ENCODE peak calls at places on chromosome 17, in nine cellular contexts. S, X, T, D, J, H, C, R and K are unnamed samples.

GRCh38 chr17:40509626-40510327 is 8.4 kb upstream of the TNS4 start:
- DNase-seq in R (no peak), C (no peak), D (no peak), T (no peak), S (no peak), J (no peak), H (no peak), X (no peak), K (no peak)

GRCh38 chr17:39963826-39964225 is 1.0 kb downstream of the GSDMA start:
- DNase-seq in J (no peak), C (no peak), X (no peak), D (no peak), H (no peak), S (no peak), R (no peak), T (no peak), K (no peak)

GRCh38 chr17:6574689-6575595 is 18.6 kb upstream of the PITPNM3 start:
- DNase-seq in H (peak; percentile 36), R (no peak), J (no peak), T (no peak), C (peak; percentile 76), X (no peak), S (peak; percentile 33), D (peak; percentile 89), K (peak; percentile 63)

GRCh38 chr17:41919165-41919817 is 540 bp upstream of the ACLY start:
- DNase-seq in D (no peak), R (no peak), C (no peak), S (no peak), X (no peak), J (no peak), H (no peak), T (no peak), K (no peak)

GRCh38 chr17:44439168-44439567 is 49.7 kb upstream of the ITGA2B start:
- DNase-seq in T (no peak), R (no peak), S (no peak), C (no peak), X (no peak), J (no peak), H (no peak), D (no peak), K (no peak)

GRCh38 chr17:1762906-1763829 is 1.3 kb downstream of the SERPINF1 start:
- DNase-seq in T (peak; percentile 71), D (peak; percentile 93), J (peak; percentile 77), S (no peak), X (no peak), R (no peak), C (peak; percentile 89), H (peak; percentile 77), K (peak; percentile 93)

GRCh38 chr17:81898029-81898866 is 3.8 kb upstream of the NPB start:
- DNase-seq in D (peak; percentile 60), X (no peak), H (no peak), R (no peak), T (peak; percentile 23), J (no peak), S (no peak), C (peak; percentile 62), K (no peak)

GRCh38 chr17:31495049-31495885 is 103.8 kb downstream of the RAB11FIP4 start:
- DNase-seq in J (no peak), R (no peak), X (no peak), T (no peak), S (peak; percentile 82), H (no peak), C (no peak), D (no peak), K (peak; percentile 75)

GRCh38 chr17:35433075-35433894 is 985 bp upstream of the SLFN12 start:
- DNase-seq in X (peak; percentile 42), C (peak; percentile 99), S (peak; percentile 69), J (peak; percentile 78), R (peak; percentile 71), D (peak; percentile 99), H (peak; percentile 69), T (peak; percentile 96), K (no peak)

GRCh38 chr17:74779948-74780400 is 3.8 kb upstream of the NAT9 start:
- DNase-seq in T (no peak), J (no peak), S (peak; percentile 35), R (no peak), D (no peak), C (no peak), H (no peak), X (no peak), K (no peak)

GRCh38 chr17:30235386-30236296 is at the start of gene SLC6A4:
- DNase-seq in J (no peak), H (no peak), C (peak; percentile 21), S (no peak), D (peak; percentile 45), R (no peak), X (no peak), T (no peak), K (no peak)

GRCh38 chr17:30238003-30238344 is 2.5 kb upstream of the SLC6A4 start:
- DNase-seq in D (no peak), J (no peak), T (no peak), H (no peak), S (no peak), C (no peak), R (no peak), X (no peak), K (no peak)

GRCh38 chr17:30236297-30236624 is 764 bp upstream of the SLC6A4 start:
- DNase-seq in X (no peak), R (no peak), C (no peak), H (no peak), S (no peak), D (no peak), T (no peak), J (no peak), K (no peak)

GRCh38 chr17:30237296-30238002 is 2.0 kb upstream of the SLC6A4 start:
- DNase-seq in C (no peak), S (no peak), H (no peak), T (no peak), D (no peak), R (no peak), J (no peak), X (no peak), K (no peak)

GRCh38 chr17:30236807-30237206 is 1.3 kb upstream of the SLC6A4 start:
- DNase-seq in S (peak; percentile 59), T (no peak), R (no peak), H (peak; percentile 26), J (peak; percentile 25), C (peak; percentile 49), X (peak; percentile 82), D (peak; percentile 65), K (peak; percentile 82)
- TF ChIP-seq CTCF in S (peak; percentile 9), T (peak; percentile 49), R (no peak), H (no peak), J (peak; percentile 21), C (peak; percentile 49), X (peak; percentile 20), D (no peak), K (peak; percentile 23)

GRCh38 chr17:60383379-60383778 is 8.6 kb downstream of the USP32 start:
- DNase-seq in J (no peak), D (no peak), R (no peak), H (no peak), T (no peak), S (no peak), X (no peak), C (no peak), K (no peak)

GRCh38 chr17:60387666-60388065 is 4.3 kb downstream of the USP32 start:
- DNase-seq in H (no peak), J (no peak), C (no peak), D (no peak), R (no peak), T (no peak), S (no peak), X (no peak), K (no peak)

GRCh38 chr17:60388742-60389141 is 3.2 kb downstream of the USP32 start:
- DNase-seq in S (no peak), X (no peak), C (no peak), R (no peak), D (no peak), T (no peak), J (no peak), H (no peak), K (no peak)

GRCh38 chr17:60386137-60386395 is 5.9 kb downstream of the USP32 start:
- DNase-seq in D (peak; percentile 15), T (no peak), X (no peak), S (no peak), J (no peak), R (no peak), C (no peak), H (no peak), K (no peak)

DNA sequence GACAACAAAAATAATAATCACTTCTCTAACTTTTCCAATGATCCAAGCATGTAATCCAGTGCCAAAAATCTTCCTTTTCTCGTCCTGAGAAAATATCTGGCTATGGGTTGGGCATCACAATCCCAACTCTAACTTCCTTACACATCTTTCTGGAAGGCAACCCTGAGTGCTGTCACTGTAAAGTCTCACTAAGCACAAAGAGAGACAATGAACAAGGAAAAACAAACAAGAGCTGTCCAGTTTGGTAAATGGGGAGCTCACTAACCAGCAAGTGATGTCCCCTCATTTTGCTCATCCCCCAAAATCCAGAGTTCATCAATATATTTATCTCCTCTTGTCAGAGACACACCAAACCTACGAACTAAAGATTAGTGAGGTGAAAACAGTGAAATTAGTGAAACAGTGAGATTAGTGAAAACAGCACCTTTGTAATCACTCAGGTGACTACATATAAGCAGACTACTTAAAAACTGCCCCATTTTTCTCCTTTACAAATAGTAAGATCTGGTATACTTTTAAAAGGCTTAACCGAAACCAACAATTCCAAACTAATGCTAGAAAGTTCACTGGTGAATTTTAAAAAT is 5.4 kb downstream of the USP32 start:
- DNase-seq in X (no peak), S (no peak), J (no peak), D (peak; percentile 24), H (no peak), C (no peak), T (no peak), R (no peak), K (no peak)
- TF ChIP-seq CTCF in X (no peak), S (no peak), J (no peak), D (no peak), H (no peak), C (no peak), T (no peak), R (no peak), K (no peak)

DNA sequence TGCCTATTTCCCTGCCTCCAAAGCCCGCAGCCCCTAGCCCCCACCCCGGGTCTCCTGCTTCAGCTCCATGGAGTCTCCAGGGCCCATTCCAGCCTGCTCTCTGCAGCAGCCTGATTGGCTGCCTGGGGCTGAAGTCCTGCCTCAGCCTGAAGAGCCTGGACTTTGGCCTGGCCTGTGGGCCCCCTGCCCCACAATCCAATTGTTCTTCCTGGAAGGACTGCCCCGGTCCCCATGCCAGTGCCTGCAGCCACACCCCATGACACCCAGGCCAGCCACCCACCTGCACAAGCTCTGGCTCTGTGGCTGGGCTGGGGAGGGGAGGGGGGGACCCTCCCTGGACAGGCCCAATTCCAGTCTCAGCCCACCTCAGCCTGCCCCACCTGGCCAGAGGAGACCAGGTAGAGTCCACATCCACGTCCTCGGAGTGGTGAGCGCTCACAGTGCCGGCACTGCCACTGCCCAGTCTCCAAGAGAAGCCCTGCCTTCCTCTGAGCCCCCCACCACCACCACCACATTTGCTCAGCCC is 12.3 kb downstream of the ENPP7 start:
- DNase-seq in J (no peak), X (no peak), S (no peak), D (no peak), T (no peak), H (no peak), R (no peak), C (no peak), K (no peak)
- TF ChIP-seq CTCF in J (no peak), X (no peak), S (no peak), D (no peak), T (no peak), H (no peak), R (no peak), C (no peak), K (no peak)

GRCh38 chr17:13925579-13925978 is 143.7 kb upstream of the COX10 start:
- DNase-seq in X (no peak), R (no peak), D (peak; percentile 4), J (no peak), S (no peak), H (no peak), C (no peak), T (no peak), K (no peak)
- TF ChIP-seq CTCF in X (peak; percentile 33), R (peak; percentile 25), D (no peak), J (no peak), S (no peak), H (no peak), C (no peak), T (no peak), K (peak; percentile 46)